ENCODE peak calls at places on chromosomes 2 and 18, in seven cellular contexts. Z, G, T, J, X, N and F are unnamed samples.

GRCh38 chr2:134549104-134549503 is 169.7 kb downstream of the TMEM163 start:
- DNase-seq in J (no peak), G (no peak), N (no peak), T (no peak), X (no peak), Z (no peak), F (no peak)

GRCh38 chr2:135744761-135745314 is 3.2 kb downstream of the UBXN4 start:
- DNase-seq in J (no peak), X (peak), Z (peak), N (peak), G (no peak), T (no peak), F (no peak)

GRCh38 chr2:175004730-175004979 is 526 bp downstream of the CHN1 start:
- DNase-seq in T (no peak), G (no peak), Z (peak), X (peak), J (no peak), N (no peak), F (no peak)

GRCh38 chr2:71360434-71360975 is 28.9 kb downstream of the ZNF638 start:
- DNase-seq in N (no peak), X (no peak), Z (no peak), G (no peak), J (no peak), T (no peak), F (no peak)

GRCh38 chr2:128228894-128229293 is 89.8 kb downstream of the HS6ST1 start:
- DNase-seq in Z (no peak), G (no peak), X (no peak), J (no peak), T (no peak), N (peak), F (no peak)

GRCh38 chr2:231190531-231191197 is 7.8 kb upstream of the ARMC9 start:
- DNase-seq in T (no peak), J (no peak), G (no peak), X (no peak), N (no peak), Z (no peak), F (peak)

GRCh38 chr18:14970027-14970426 is 222.1 kb downstream of the ANKRD30B start:
- DNase-seq in N (no peak), Z (no peak), X (no peak), G (no peak), J (no peak), T (no peak), F (no peak)

GRCh38 chr2:157931542-157931941 is 55.4 kb upstream of the ACVR1 start:
- DNase-seq in N (no peak), X (no peak), J (no peak), G (no peak), Z (no peak), T (no peak), F (peak)

GRCh38 chr2:158932246-158932645 is 36.2 kb upstream of the TANC1 start:
- DNase-seq in G (no peak), Z (no peak), X (no peak), J (no peak), T (no peak), N (no peak), F (no peak)

GRCh38 chr2:70607121-70607551 is 53.5 kb upstream of the TGFA start:
- DNase-seq in X (no peak), J (no peak), T (no peak), G (no peak), N (no peak), Z (no peak), F (no peak)

GRCh38 chr2:241217320-241218031 is 29.0 kb downstream of the ANO7 start:
- DNase-seq in T (no peak), J (no peak), G (no peak), N (peak), X (peak), Z (peak), F (peak)

GRCh38 chr2:18651842-18652774 is 62.7 kb upstream of the NT5C1B start:
- DNase-seq in J (no peak), T (no peak), N (no peak), Z (no peak), G (no peak), X (no peak), F (no peak)

GRCh38 chr2:128612628-128613027 is 294.0 kb upstream of the HS6ST1 start:
- DNase-seq in Z (no peak), X (no peak), N (no peak), G (no peak), J (no peak), T (no peak), F (no peak)

GRCh38 chr2:64330691-64331429 is 123.1 kb upstream of the LGALSL start:
- DNase-seq in T (peak), N (peak), Z (peak), J (peak), X (peak), G (no peak), F (peak)

GRCh38 chr2:200702646-200703118 is 109.0 kb upstream of the BZW1 start:
- DNase-seq in J (no peak), X (no peak), Z (no peak), G (no peak), N (peak), T (no peak), F (no peak)

GRCh38 chr2:176122633-176123482 is at the start of gene HOXD9:
- DNase-seq in X (peak), J (no peak), Z (no peak), T (no peak), G (no peak), N (no peak), F (no peak)

GRCh38 chr2:2849464-2850217 is 518.6 kb upstream of the MYT1L start:
- DNase-seq in Z (no peak), G (no peak), N (no peak), J (no peak), X (peak), T (no peak), F (no peak)

GRCh38 chr18:27604583-27604982 is 419.5 kb upstream of the CHST9 start:
- DNase-seq in G (no peak), N (no peak), Z (no peak), X (no peak), J (no peak), T (no peak), F (no peak)

GRCh38 chr2:218003994-218004419 is 1.2 kb upstream of the TNS1 start:
- DNase-seq in X (peak), N (no peak), Z (no peak), T (no peak), G (no peak), J (no peak), F (no peak)

GRCh38 chr2:206442854-206443734 is at the start of gene ADAM23:
- DNase-seq in N (no peak), Z (peak), T (no peak), G (no peak), X (peak), J (peak), F (no peak)
- TF ChIP-seq JUND in N (no peak), Z (no peak), T (no peak), G (no peak), X (no peak), J (no peak), F (no peak)

GRCh38 chr2:24739355-24740025 is 53.7 kb downstream of the PTRHD1 start:
- DNase-seq in N (no peak), Z (no peak), T (no peak), J (no peak), G (no peak), X (no peak), F (no peak)
- TF ChIP-seq JUND in N (no peak), Z (no peak), T (no peak), J (no peak), G (no peak), X (no peak), F (no peak)

GRCh38 chr2:100260712-100261620 is 61.3 kb downstream of the LONRF2 start:
- DNase-seq in N (peak), Z (peak), G (no peak), X (peak), T (peak), J (no peak), F (peak)
- TF ChIP-seq JUND in N (no peak), Z (no peak), G (no peak), X (no peak), T (no peak), J (no peak), F (no peak)

DNA sequence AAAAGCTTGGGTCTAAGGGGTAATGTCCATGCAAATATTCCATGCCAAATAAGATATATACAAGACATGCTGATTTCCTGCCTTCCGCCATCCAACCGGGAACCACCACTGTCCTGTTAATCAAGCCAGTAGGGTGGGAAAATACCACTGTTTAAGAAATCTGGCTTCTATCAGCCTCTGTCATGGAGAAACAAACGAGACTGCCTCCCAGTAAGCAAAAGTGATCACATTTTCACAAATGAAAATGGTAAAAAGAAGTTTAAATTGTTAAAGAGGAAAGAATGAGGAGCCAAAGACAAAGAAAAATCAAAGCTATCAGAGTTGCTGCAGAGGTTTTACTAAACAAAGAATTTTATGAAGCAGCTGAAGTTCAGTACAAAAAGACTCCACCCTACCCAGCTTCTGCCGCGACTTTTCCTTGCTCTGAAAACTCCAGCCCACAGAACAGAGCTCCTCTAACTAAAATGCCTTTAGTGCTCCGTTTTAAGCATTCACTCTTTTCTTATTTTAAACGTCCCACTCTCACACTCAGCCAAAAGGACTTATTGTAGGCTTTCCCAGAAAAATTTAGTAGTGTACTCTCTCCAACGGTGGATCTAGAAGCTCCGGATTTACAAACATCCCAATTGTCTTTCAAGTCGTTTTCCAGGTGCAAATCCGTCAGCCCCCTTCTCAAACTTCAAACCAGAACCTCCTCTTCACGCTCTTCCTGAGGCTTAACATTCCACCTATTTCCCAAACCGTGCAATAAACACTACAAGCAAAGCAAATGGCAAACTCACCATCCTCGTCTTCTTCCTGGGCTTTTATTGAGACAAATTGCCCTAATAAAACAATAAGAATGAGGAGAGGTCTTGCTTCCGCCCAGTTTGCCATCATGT is 595 bp downstream of the COL5A2 start:
- DNase-seq in G (no peak), Z (no peak), J (no peak), T (no peak), X (no peak), N (no peak), F (no peak)
- TF ChIP-seq JUND in G (no peak), Z (no peak), J (no peak), T (no peak), X (no peak), N (no peak), F (no peak)

DNA sequence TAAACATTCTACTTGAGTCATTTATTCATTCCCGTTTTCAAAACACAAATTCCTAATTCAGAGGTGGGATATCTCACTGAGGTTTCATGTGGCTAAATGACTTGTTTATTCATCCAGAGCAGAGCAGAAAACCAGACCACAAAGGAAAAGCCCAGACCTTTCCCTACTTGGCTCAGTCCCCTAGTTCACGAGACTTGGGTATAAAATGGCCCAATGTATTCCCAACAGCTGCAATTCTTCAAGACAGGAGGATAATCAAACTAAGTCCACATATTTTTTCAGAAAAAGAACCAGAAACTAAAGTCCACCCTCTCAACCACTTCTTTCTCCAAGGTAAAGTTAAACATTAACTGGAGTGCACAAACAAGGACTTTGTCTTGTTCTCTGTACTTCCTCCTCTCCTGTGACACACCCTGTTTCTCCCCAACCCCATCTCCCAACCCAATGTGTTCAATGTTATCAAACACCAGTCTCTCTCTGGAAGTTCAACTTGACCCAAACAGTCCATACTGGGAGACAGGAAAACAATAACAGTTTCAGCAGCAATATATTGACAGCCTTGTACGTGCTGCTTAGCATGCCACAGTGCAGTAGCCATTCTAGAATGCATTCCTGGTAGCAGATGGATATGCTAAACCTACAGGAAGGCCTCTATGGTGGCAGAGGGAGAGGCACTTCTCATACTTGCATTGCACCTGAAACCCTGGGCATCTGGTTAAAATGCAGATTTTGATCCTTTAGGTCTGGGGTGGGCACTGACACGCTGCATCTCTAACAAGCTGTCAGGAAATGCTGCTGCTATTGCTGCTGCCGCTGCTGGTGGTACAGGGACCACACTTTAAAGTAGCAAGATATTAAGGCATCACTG is 110.7 kb downstream of the INO80D start:
- DNase-seq in T (peak), N (peak), X (no peak), J (no peak), G (peak), Z (no peak), F (no peak)
- TF ChIP-seq JUND in T (no peak), N (peak), X (no peak), J (no peak), G (no peak), Z (no peak), F (no peak)

DNA sequence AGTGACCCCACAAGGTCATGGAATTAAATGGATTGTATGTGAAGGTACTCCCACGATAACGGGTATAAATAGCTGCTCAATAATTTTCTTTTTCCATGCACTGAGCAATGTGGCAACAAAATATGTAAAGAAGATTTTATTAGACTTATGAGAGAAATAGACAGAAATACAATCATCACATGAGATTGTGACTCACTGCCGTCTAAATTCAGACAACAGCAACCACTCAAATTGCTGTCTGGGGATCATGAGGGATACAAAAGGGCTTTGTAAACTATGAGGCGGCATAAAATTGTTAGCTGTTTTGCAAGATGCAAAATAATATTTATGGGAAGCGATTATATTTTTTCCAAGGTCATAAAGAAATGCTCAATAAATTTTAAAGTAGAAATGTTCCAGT is 259.1 kb upstream of the AGAP1 start:
- DNase-seq in J (no peak), N (no peak), G (no peak), X (no peak), T (no peak), Z (no peak), F (no peak)
- TF ChIP-seq JUND in J (no peak), N (no peak), G (no peak), X (no peak), T (no peak), Z (no peak), F (no peak)